ENCODE peak calls at places on chromosome 11, in nine cellular contexts. One of them, this sample, is unnamed.

GRCh38 chr11:13338437-13339069 is 61.0 kb downstream of the BMAL1 start:
- DNase-seq in ureter: no peak
- DNase-seq in astrocyte of the cerebellum: no peak
- DNase-seq in effector memory CD8-positive, alpha-beta T cell: no peak
- DNase-seq in fibroblast of villous mesenchyme: peak
- DNase-seq in HFF-Myc: no peak
- DNase-seq in GM12865: no peak
- DNase-seq in NCI-H774: no peak
- DNase-seq in ecto neural progenitor cell: no peak
- DNase-seq in this sample: no peak

GRCh38 chr11:124875401-124875800 is 10.2 kb downstream of the ROBO3 start:
- DNase-seq in NCI-H774: no peak
- DNase-seq in effector memory CD8-positive, alpha-beta T cell: no peak
- DNase-seq in HFF-Myc: no peak
- DNase-seq in ureter: no peak
- DNase-seq in ecto neural progenitor cell: no peak
- DNase-seq in astrocyte of the cerebellum: no peak
- DNase-seq in fibroblast of villous mesenchyme: no peak
- DNase-seq in GM12865: no peak
- DNase-seq in this sample: no peak

GRCh38 chr11:2934611-2935239 is 5.5 kb upstream of the PHLDA2 start:
- DNase-seq in ureter: no peak
- DNase-seq in fibroblast of villous mesenchyme: no peak
- DNase-seq in ecto neural progenitor cell: no peak
- DNase-seq in GM12865: no peak
- DNase-seq in effector memory CD8-positive, alpha-beta T cell: no peak
- DNase-seq in HFF-Myc: no peak
- DNase-seq in astrocyte of the cerebellum: no peak
- DNase-seq in NCI-H774: no peak
- DNase-seq in this sample: no peak

GRCh38 chr11:2806351-2807058 is 79.1 kb downstream of the CDKN1C start:
- DNase-seq in ecto neural progenitor cell: peak
- DNase-seq in NCI-H774: no peak
- DNase-seq in astrocyte of the cerebellum: no peak
- DNase-seq in HFF-Myc: no peak
- DNase-seq in GM12865: no peak
- DNase-seq in ureter: peak
- DNase-seq in effector memory CD8-positive, alpha-beta T cell: no peak
- DNase-seq in fibroblast of villous mesenchyme: no peak
- DNase-seq in this sample: no peak

GRCh38 chr11:36261094-36261493 is 28.1 kb downstream of the COMMD9 start:
- DNase-seq in GM12865: no peak
- DNase-seq in ecto neural progenitor cell: peak
- DNase-seq in ureter: no peak
- DNase-seq in NCI-H774: no peak
- DNase-seq in fibroblast of villous mesenchyme: no peak
- DNase-seq in effector memory CD8-positive, alpha-beta T cell: no peak
- DNase-seq in astrocyte of the cerebellum: no peak
- DNase-seq in HFF-Myc: no peak
- DNase-seq in this sample: no peak

GRCh38 chr11:121512468-121513465 is 60.0 kb upstream of the SORL1-AS1 start:
- DNase-seq in astrocyte of the cerebellum: no peak
- DNase-seq in NCI-H774: no peak
- DNase-seq in fibroblast of villous mesenchyme: no peak
- DNase-seq in GM12865: no peak
- DNase-seq in HFF-Myc: no peak
- DNase-seq in ureter: no peak
- DNase-seq in effector memory CD8-positive, alpha-beta T cell: no peak
- DNase-seq in ecto neural progenitor cell: no peak
- DNase-seq in this sample: no peak

GRCh38 chr11:111585371-111585770 is 16.9 kb upstream of the SIK2 start:
- DNase-seq in ureter: no peak
- DNase-seq in astrocyte of the cerebellum: no peak
- DNase-seq in effector memory CD8-positive, alpha-beta T cell: no peak
- DNase-seq in ecto neural progenitor cell: no peak
- DNase-seq in HFF-Myc: no peak
- DNase-seq in NCI-H774: no peak
- DNase-seq in GM12865: peak
- DNase-seq in fibroblast of villous mesenchyme: peak
- DNase-seq in this sample: no peak

GRCh38 chr11:70854201-70854600 is 398.2 kb downstream of the SHANK2 start:
- DNase-seq in astrocyte of the cerebellum: no peak
- DNase-seq in HFF-Myc: no peak
- DNase-seq in GM12865: no peak
- DNase-seq in fibroblast of villous mesenchyme: no peak
- DNase-seq in effector memory CD8-positive, alpha-beta T cell: no peak
- DNase-seq in ureter: no peak
- DNase-seq in NCI-H774: no peak
- DNase-seq in ecto neural progenitor cell: no peak
- DNase-seq in this sample: no peak

GRCh38 chr11:72585762-72586590 is 88.2 kb downstream of the PDE2A start:
- DNase-seq in HFF-Myc: peak
- DNase-seq in NCI-H774: peak
- DNase-seq in ecto neural progenitor cell: peak
- DNase-seq in fibroblast of villous mesenchyme: peak
- DNase-seq in effector memory CD8-positive, alpha-beta T cell: peak
- DNase-seq in astrocyte of the cerebellum: peak
- DNase-seq in GM12865: peak
- DNase-seq in ureter: peak
- DNase-seq in this sample: peak

GRCh38 chr11:69108559-69108958 is 47.2 kb upstream of the SMIM38 start:
- DNase-seq in GM12865: no peak
- DNase-seq in astrocyte of the cerebellum: no peak
- DNase-seq in ecto neural progenitor cell: no peak
- DNase-seq in effector memory CD8-positive, alpha-beta T cell: no peak
- DNase-seq in ureter: no peak
- DNase-seq in fibroblast of villous mesenchyme: no peak
- DNase-seq in NCI-H774: no peak
- DNase-seq in HFF-Myc: no peak
- DNase-seq in this sample: no peak

GRCh38 chr11:78099671-78100070 is 20.0 kb upstream of the NDUFC2 start:
- DNase-seq in GM12865: no peak
- DNase-seq in ureter: no peak
- DNase-seq in NCI-H774: no peak
- DNase-seq in fibroblast of villous mesenchyme: no peak
- DNase-seq in astrocyte of the cerebellum: no peak
- DNase-seq in ecto neural progenitor cell: no peak
- DNase-seq in HFF-Myc: no peak
- DNase-seq in effector memory CD8-positive, alpha-beta T cell: no peak
- DNase-seq in this sample: no peak

GRCh38 chr11:17275376-17276235 is 933 bp upstream of the NUCB2 start:
- DNase-seq in GM12865: no peak
- DNase-seq in astrocyte of the cerebellum: no peak
- DNase-seq in fibroblast of villous mesenchyme: no peak
- DNase-seq in effector memory CD8-positive, alpha-beta T cell: no peak
- DNase-seq in ureter: no peak
- DNase-seq in HFF-Myc: no peak
- DNase-seq in ecto neural progenitor cell: no peak
- DNase-seq in NCI-H774: no peak
- DNase-seq in this sample: no peak

GRCh38 chr11:3022982-3023381 is 30.9 kb upstream of the NAP1L4 start:
- DNase-seq in ureter: no peak
- DNase-seq in fibroblast of villous mesenchyme: peak
- DNase-seq in HFF-Myc: no peak
- DNase-seq in NCI-H774: no peak
- DNase-seq in effector memory CD8-positive, alpha-beta T cell: no peak
- DNase-seq in ecto neural progenitor cell: no peak
- DNase-seq in GM12865: no peak
- DNase-seq in astrocyte of the cerebellum: peak
- DNase-seq in this sample: no peak

GRCh38 chr11:13339196-13340153 is 61.9 kb downstream of the BMAL1 start:
- DNase-seq in ecto neural progenitor cell: no peak
- DNase-seq in astrocyte of the cerebellum: peak
- DNase-seq in fibroblast of villous mesenchyme: peak
- DNase-seq in effector memory CD8-positive, alpha-beta T cell: no peak
- DNase-seq in GM12865: peak
- DNase-seq in ureter: no peak
- DNase-seq in NCI-H774: no peak
- DNase-seq in HFF-Myc: peak
- DNase-seq in this sample: no peak

GRCh38 chr11:16804104-16804947 is 65.9 kb downstream of the C11orf58 start:
- DNase-seq in HFF-Myc: no peak
- DNase-seq in NCI-H774: no peak
- DNase-seq in effector memory CD8-positive, alpha-beta T cell: no peak
- DNase-seq in ecto neural progenitor cell: no peak
- DNase-seq in GM12865: no peak
- DNase-seq in astrocyte of the cerebellum: no peak
- DNase-seq in fibroblast of villous mesenchyme: peak
- DNase-seq in ureter: no peak
- DNase-seq in this sample: no peak

GRCh38 chr11:121578216-121579063 is 125.7 kb upstream of the SORL1-AS1 start:
- DNase-seq in ecto neural progenitor cell: no peak
- DNase-seq in GM12865: no peak
- DNase-seq in HFF-Myc: no peak
- DNase-seq in astrocyte of the cerebellum: no peak
- DNase-seq in ureter: no peak
- DNase-seq in effector memory CD8-positive, alpha-beta T cell: no peak
- DNase-seq in NCI-H774: no peak
- DNase-seq in fibroblast of villous mesenchyme: peak
- DNase-seq in this sample: no peak

GRCh38 chr11:77446911-77447629 is 26.8 kb downstream of the PAK1 start:
- DNase-seq in GM12865: no peak
- DNase-seq in fibroblast of villous mesenchyme: no peak
- DNase-seq in ureter: no peak
- DNase-seq in NCI-H774: no peak
- DNase-seq in astrocyte of the cerebellum: no peak
- DNase-seq in ecto neural progenitor cell: no peak
- DNase-seq in effector memory CD8-positive, alpha-beta T cell: no peak
- DNase-seq in HFF-Myc: no peak
- DNase-seq in this sample: no peak

GRCh38 chr11:71563401-71563800 is 2.0 kb upstream of the KRTAP5-10 start:
- DNase-seq in HFF-Myc: no peak
- DNase-seq in ecto neural progenitor cell: no peak
- DNase-seq in ureter: no peak
- DNase-seq in NCI-H774: no peak
- DNase-seq in GM12865: peak
- DNase-seq in effector memory CD8-positive, alpha-beta T cell: no peak
- DNase-seq in fibroblast of villous mesenchyme: peak
- DNase-seq in astrocyte of the cerebellum: no peak
- DNase-seq in this sample: no peak

GRCh38 chr11:95108159-95108611 is 18.5 kb downstream of the ENDOD1 start:
- DNase-seq in NCI-H774: no peak
- DNase-seq in effector memory CD8-positive, alpha-beta T cell: no peak
- DNase-seq in GM12865: no peak
- DNase-seq in astrocyte of the cerebellum: no peak
- DNase-seq in fibroblast of villous mesenchyme: peak
- DNase-seq in HFF-Myc: no peak
- DNase-seq in ecto neural progenitor cell: no peak
- DNase-seq in ureter: no peak
- DNase-seq in this sample: no peak

GRCh38 chr11:11373934-11374333 is 20.9 kb upstream of the CSNK2A3 start:
- DNase-seq in HFF-Myc: no peak
- DNase-seq in NCI-H774: no peak
- DNase-seq in ecto neural progenitor cell: no peak
- DNase-seq in GM12865: no peak
- DNase-seq in ureter: no peak
- DNase-seq in effector memory CD8-positive, alpha-beta T cell: no peak
- DNase-seq in fibroblast of villous mesenchyme: no peak
- DNase-seq in astrocyte of the cerebellum: no peak
- DNase-seq in this sample: no peak

GRCh38 chr11:12007769-12008737 is at the start of gene DKK3:
- DNase-seq in HFF-Myc: no peak
- DNase-seq in NCI-H774: no peak
- DNase-seq in ureter: no peak
- DNase-seq in astrocyte of the cerebellum: no peak
- DNase-seq in GM12865: no peak
- DNase-seq in fibroblast of villous mesenchyme: peak
- DNase-seq in effector memory CD8-positive, alpha-beta T cell: peak
- DNase-seq in ecto neural progenitor cell: peak
- DNase-seq in this sample: no peak

GRCh38 chr11:114085965-114086364 is 26.5 kb downstream of the ZBTB16 start:
- DNase-seq in fibroblast of villous mesenchyme: no peak
- DNase-seq in NCI-H774: peak
- DNase-seq in effector memory CD8-positive, alpha-beta T cell: no peak
- DNase-seq in GM12865: no peak
- DNase-seq in ureter: no peak
- DNase-seq in astrocyte of the cerebellum: no peak
- DNase-seq in HFF-Myc: no peak
- DNase-seq in ecto neural progenitor cell: no peak
- DNase-seq in this sample: no peak

GRCh38 chr11:131999084-131999483 is 628.7 kb downstream of the NTM start:
- DNase-seq in GM12865: no peak
- DNase-seq in fibroblast of villous mesenchyme: peak
- DNase-seq in NCI-H774: no peak
- DNase-seq in ecto neural progenitor cell: no peak
- DNase-seq in astrocyte of the cerebellum: no peak
- DNase-seq in effector memory CD8-positive, alpha-beta T cell: no peak
- DNase-seq in HFF-Myc: no peak
- DNase-seq in ureter: no peak
- DNase-seq in this sample: no peak